ENCODE peak calls at places on chromosomes 7 and 10, in eight cellular contexts. M is globus pallidus; T is colonic mucosa; Y is hypothalamus; L is CD8-positive, alpha-beta T cell; K is heart left ventricle; V is cardiac fibroblast; X is Right ventricle myocardium superior. B is an unnamed sample.

GRCh38 chr7:69932034-69932628 is 333.9 kb downstream of the AUTS2 start:
- DNase-seq in M (peak; percentile 58), T (no peak), Y (no peak), L (no peak), K (no peak), V (peak; percentile 37), X (no peak), B (peak; percentile 33)

GRCh38 chr10:67664936-67665335 is 31.1 kb downstream of the CTNNA3 start:
- DNase-seq in M (no peak), T (no peak), Y (no peak), L (no peak), K (no peak), V (no peak), X (no peak), B (no peak)

GRCh38 chr10:14585287-14586193 is 189.2 kb downstream of the FAM107B start:
- DNase-seq in M (no peak), T (no peak), Y (no peak), L (no peak), K (no peak), V (no peak), X (no peak), B (no peak)

GRCh38 chr10:1661861-1662260 is 75.5 kb downstream of the ADARB2 start:
- DNase-seq in M (no peak), T (no peak), Y (no peak), L (no peak), K (no peak), V (no peak), X (no peak), B (no peak)

GRCh38 chr7:2527505-2528464 is 8.2 kb downstream of the LFNG start:
- DNase-seq in M (no peak), T (peak; percentile 81), Y (no peak), L (peak; percentile 84), K (peak; percentile 51), V (peak; percentile 77), X (no peak), B (no peak)

GRCh38 chr10:5095687-5096086 is 1.5 kb downstream of the AKR1C3 start:
- DNase-seq in M (no peak), T (no peak), Y (no peak), L (no peak), K (no peak), V (peak; percentile 31), X (no peak), B (no peak)

GRCh38 chr7:55641273-55641691 is 69.0 kb upstream of the VOPP1 start:
- DNase-seq in M (peak; percentile 56), T (peak; percentile 47), Y (no peak), L (peak; percentile 27), K (no peak), V (peak; percentile 84), X (no peak), B (no peak)

GRCh38 chr10:24008164-24009066 is 200.5 kb upstream of the KIAA1217 start:
- DNase-seq in M (no peak), T (no peak), Y (no peak), L (no peak), K (no peak), V (peak; percentile 19), X (no peak), B (no peak)

GRCh38 chr7:7399707-7400106 is 136.0 kb downstream of the COL28A1 start:
- DNase-seq in M (no peak), T (no peak), Y (no peak), L (no peak), K (no peak), V (no peak), X (no peak), B (no peak)

GRCh38 chr7:5679741-5680473 is 101.6 kb downstream of the RNF216 start:
- DNase-seq in M (no peak), T (no peak), Y (no peak), L (no peak), K (peak; percentile 67), V (peak; percentile 47), X (peak; percentile 77), B (no peak)

GRCh38 chr10:61847640-61848039 is 53.9 kb upstream of the ARID5B start:
- DNase-seq in M (no peak), T (no peak), Y (no peak), L (no peak), K (no peak), V (peak; percentile 29), X (no peak), B (no peak)

GRCh38 chr10:15169555-15170407 is 1.3 kb upstream of the NMT2 start:
- DNase-seq in M (no peak), T (no peak), Y (no peak), L (peak; percentile 66), K (no peak), V (no peak), X (no peak), B (no peak)

GRCh38 chr10:80504897-80505465 is 32.7 kb upstream of the SH2D4B start:
- DNase-seq in M (no peak), T (peak; percentile 54), Y (no peak), L (no peak), K (no peak), V (no peak), X (peak; percentile 48), B (no peak)

GRCh38 chr10:109982123-109982522 is 25.7 kb upstream of the ADD3 start:
- DNase-seq in M (no peak), T (no peak), Y (no peak), L (no peak), K (no peak), V (no peak), X (no peak), B (no peak)

GRCh38 chr7:95758187-95758586 is 14.2 kb upstream of the DYNC1I1 start:
- DNase-seq in M (no peak), T (no peak), Y (no peak), L (no peak), K (no peak), V (no peak), X (no peak), B (no peak)

GRCh38 chr10:78973901-78974408 is 94.8 kb upstream of the ZMIZ1 start:
- DNase-seq in M (peak; percentile 88), T (peak; percentile 82), Y (peak; percentile 83), L (peak; percentile 36), K (peak; percentile 87), V (peak; percentile 68), X (peak; percentile 86), B (peak; percentile 67)

GRCh38 chr10:8174762-8175161 is 120.3 kb downstream of the GATA3 start:
- DNase-seq in M (no peak), T (no peak), Y (no peak), L (no peak), K (no peak), V (no peak), X (no peak), B (no peak)

GRCh38 chr10:126090911-126091728 is 194.8 kb downstream of the FANK1 start:
- DNase-seq in M (no peak), T (no peak), Y (no peak), L (no peak), K (no peak), V (peak; percentile 94), X (no peak), B (no peak)

GRCh38 chr10:121461307-121461706 is 136.9 kb downstream of the FGFR2 start:
- DNase-seq in M (no peak), T (no peak), Y (no peak), L (no peak), K (no peak), V (no peak), X (no peak), B (no peak)

GRCh38 chr10:117322258-117322657 is 53.0 kb downstream of the PDZD8 start:
- DNase-seq in M (no peak), T (no peak), Y (no peak), L (no peak), K (no peak), V (no peak), X (no peak), B (no peak)

GRCh38 chr7:73906874-73907273 is 45.9 kb downstream of the TMEM270 start:
- DNase-seq in M (no peak), T (no peak), Y (no peak), L (no peak), K (peak; percentile 22), V (no peak), X (no peak), B (no peak)

GRCh38 chr10:1309237-1309968 is 253.2 kb downstream of the WDR37 start:
- DNase-seq in M (no peak), T (no peak), Y (no peak), L (no peak), K (no peak), V (no peak), X (no peak), B (no peak)

GRCh38 chr10:95335933-95336699 is 45.3 kb upstream of the PDLIM1 start:
- DNase-seq in M (no peak), T (no peak), Y (no peak), L (no peak), K (no peak), V (no peak), X (no peak), B (no peak)

GRCh38 chr7:35570926-35571325 is 124.0 kb downstream of the HERPUD2 start:
- DNase-seq in M (no peak), T (no peak), Y (no peak), L (no peak), K (no peak), V (no peak), X (no peak), B (no peak)

GRCh38 chr10:22534849-22535604 is 179.4 kb downstream of the PIP4K2A start:
- DNase-seq in M (peak; percentile 78), T (no peak), Y (no peak), L (no peak), K (no peak), V (peak; percentile 46), X (no peak), B (no peak)

GRCh38 chr7:127413962-127414361 is 21.5 kb upstream of the ZNF800 start:
- DNase-seq in M (no peak), T (no peak), Y (no peak), L (no peak), K (no peak), V (no peak), X (no peak), B (no peak)

GRCh38 chr10:114100848-114101741 is 57.4 kb downstream of the ADRB1 start:
- DNase-seq in M (peak; percentile 11), T (peak; percentile 42), Y (no peak), L (no peak), K (peak; percentile 71), V (peak; percentile 15), X (peak; percentile 60), B (no peak)

GRCh38 chr7:66627876-66628360 is 763 bp upstream of the KCTD7 start:
- DNase-seq in M (no peak), T (no peak), Y (no peak), L (peak; percentile 24), K (no peak), V (no peak), X (no peak), B (no peak)

GRCh38 chr10:551489-552252 is 137.8 kb downstream of the DIP2C start:
- DNase-seq in M (no peak), T (no peak), Y (no peak), L (no peak), K (no peak), V (no peak), X (no peak), B (no peak)

GRCh38 chr10:4283841-4284610 is 499.0 kb upstream of the KLF6 start:
- DNase-seq in M (no peak), T (no peak), Y (no peak), L (no peak), K (peak; percentile 78), V (peak; percentile 60), X (peak; percentile 73), B (no peak)

GRCh38 chr7:101554584-101555268 is 74.4 kb downstream of the MYL10 start:
- DNase-seq in M (no peak), T (no peak), Y (no peak), L (no peak), K (peak; percentile 33), V (no peak), X (no peak), B (no peak)